ENCODE peak calls at places on chromosome 10, in nine cellular contexts. X is body of pancreas, Z is lung, W is endodermal cell, Y is ovary, K is PC-3, J is A549, R is left ventricle myocardium inferior, H is mesenchymal stem cell. G is an unnamed sample. For H3K4me1, the result is how much of the 10 kb centered on the place peaks cover.

GRCh38 chr10:82245157-82245556 is 370.2 kb downstream of the NRG3 start:
- DNase-seq in X (no peak), Z (no peak), W (peak), Y (no peak), K (no peak), J (no peak), R (no peak), H (no peak), G (no peak)

GRCh38 chr10:74081918-74082317 is 68.7 kb downstream of the AP3M1 start:
- DNase-seq in X (no peak), Z (no peak), W (no peak), Y (no peak), K (no peak), J (no peak), R (no peak), H (no peak), G (no peak)

GRCh38 chr10:28842321-28842720 is 165.0 kb downstream of the BAMBI start:
- DNase-seq in X (no peak), Z (no peak), W (peak), Y (no peak), K (peak), J (no peak), R (no peak), H (peak), G (no peak)

GRCh38 chr10:98331888-98332287 is 63.9 kb upstream of the LOXL4 start:
- DNase-seq in X (no peak), Z (no peak), W (peak), Y (no peak), K (no peak), J (no peak), R (no peak), H (no peak), G (no peak)

GRCh38 chr10:99711129-99711719 is 20.7 kb downstream of the COX15 start:
- DNase-seq in X (peak), Z (no peak), W (peak), Y (no peak), K (peak), J (peak), R (no peak), H (peak), G (no peak)

GRCh38 chr10:51960494-51960895 is 261.1 kb upstream of the CSTF2T start:
- DNase-seq in X (no peak), Z (no peak), W (peak), Y (no peak), K (peak), J (peak), R (no peak), H (peak), G (no peak)

GRCh38 chr10:4181690-4182089 is 396.7 kb upstream of the KLF6 start:
- DNase-seq in X (no peak), Z (no peak), W (no peak), Y (no peak), K (no peak), J (no peak), R (no peak), H (no peak), G (no peak)

GRCh38 chr10:31368724-31369123 is 49.7 kb downstream of the ZEB1 start:
- DNase-seq in X (no peak), Z (no peak), W (no peak), Y (no peak), K (no peak), J (no peak), R (no peak), H (no peak), G (no peak)

GRCh38 chr10:16809074-16809718 is 8.0 kb downstream of the RSU1 start:
- DNase-seq in X (peak), Z (no peak), W (peak), Y (no peak), K (peak), J (no peak), R (peak), H (peak), G (no peak)

GRCh38 chr10:126598009-126598408 is 72.5 kb downstream of the C10orf90 start:
- DNase-seq in X (peak), Z (no peak), W (peak), Y (no peak), K (peak), J (peak), R (no peak), H (peak), G (no peak)

GRCh38 chr10:52499281-52499680 is 185.2 kb downstream of the DKK1 start:
- DNase-seq in X (no peak), Z (no peak), W (no peak), Y (no peak), K (no peak), J (no peak), R (no peak), H (no peak), G (no peak)

GRCh38 chr10:4234661-4235060 is 449.7 kb upstream of the KLF6 start:
- DNase-seq in X (no peak), Z (no peak), W (no peak), Y (no peak), K (no peak), J (no peak), R (no peak), H (peak), G (no peak)

GRCh38 chr10:118918689-118919088 is 110.8 kb upstream of the NANOS1 start:
- DNase-seq in X (no peak), Z (no peak), W (no peak), Y (no peak), K (peak), J (no peak), R (no peak), H (no peak), G (no peak)

GRCh38 chr10:51918921-51919325 is 219.5 kb upstream of the CSTF2T start:
- DNase-seq in X (no peak), Z (no peak), W (peak), Y (no peak), K (no peak), J (no peak), R (no peak), H (no peak), G (no peak)

DNA sequence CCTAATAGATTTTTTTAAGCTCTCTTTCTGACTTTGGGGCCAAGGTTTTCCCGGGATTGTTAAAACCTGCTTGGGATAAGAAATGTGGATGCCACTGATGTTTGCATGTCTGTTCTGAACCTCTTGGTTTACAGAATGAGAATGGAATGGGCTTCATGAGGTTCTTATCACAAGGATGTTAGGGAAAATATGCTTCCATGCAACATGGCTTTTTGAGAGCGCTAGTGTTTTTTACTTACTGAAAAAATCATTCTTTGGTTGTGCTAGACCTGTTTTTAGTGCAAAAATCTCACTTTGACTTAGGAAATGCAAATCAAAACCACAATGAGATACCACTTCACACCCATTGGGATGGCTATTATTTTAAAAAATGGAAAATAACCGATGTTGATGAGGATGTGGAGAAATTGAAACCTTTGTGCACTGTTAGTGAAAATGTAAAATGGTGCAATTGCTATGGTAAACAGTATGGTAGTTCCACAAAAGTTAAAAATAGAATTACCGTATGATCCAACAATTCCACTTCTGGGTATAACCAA is 38.8 kb downstream of the TSPAN14 start:
- DNase-seq in X (no peak), Z (no peak), W (no peak), Y (no peak), K (no peak), J (no peak), R (no peak), H (no peak), G (no peak)
- H3K4me1 ChIP-seq in X (half or more), Z (under half), W (under half), Y (under half), K (under half), J (half or more), R (half or more), H (under half), G (under half)

GRCh38 chr10:103855424-103855823 is at the start of gene SH3PXD2A:
- DNase-seq in X (no peak), Z (no peak), W (peak), Y (peak), K (peak), J (peak), R (peak), H (peak), G (peak)

GRCh38 chr10:103859161-103860141 is 4.1 kb upstream of the SH3PXD2A start:
- DNase-seq in X (peak), Z (peak), W (peak), Y (peak), K (peak), J (peak), R (no peak), H (peak), G (peak)

GRCh38 chr10:103856497-103857175 is 1.3 kb upstream of the SH3PXD2A start:
- DNase-seq in X (no peak), Z (no peak), W (no peak), Y (no peak), K (no peak), J (no peak), R (no peak), H (no peak), G (no peak)

GRCh38 chr10:103855852-103856496 is 598 bp upstream of the SH3PXD2A start:
- DNase-seq in X (no peak), Z (no peak), W (no peak), Y (no peak), K (no peak), J (no peak), R (no peak), H (no peak), G (no peak)

GRCh38 chr10:103858360-103858759 is 3.0 kb upstream of the SH3PXD2A start:
- DNase-seq in X (no peak), Z (no peak), W (no peak), Y (no peak), K (no peak), J (no peak), R (no peak), H (no peak), G (no peak)
- H3K4me1 ChIP-seq in X (under half), Z (under half), W (under half), Y (under half), K (under half), J (under half), R (under half), H (under half), G (under half)

DNA sequence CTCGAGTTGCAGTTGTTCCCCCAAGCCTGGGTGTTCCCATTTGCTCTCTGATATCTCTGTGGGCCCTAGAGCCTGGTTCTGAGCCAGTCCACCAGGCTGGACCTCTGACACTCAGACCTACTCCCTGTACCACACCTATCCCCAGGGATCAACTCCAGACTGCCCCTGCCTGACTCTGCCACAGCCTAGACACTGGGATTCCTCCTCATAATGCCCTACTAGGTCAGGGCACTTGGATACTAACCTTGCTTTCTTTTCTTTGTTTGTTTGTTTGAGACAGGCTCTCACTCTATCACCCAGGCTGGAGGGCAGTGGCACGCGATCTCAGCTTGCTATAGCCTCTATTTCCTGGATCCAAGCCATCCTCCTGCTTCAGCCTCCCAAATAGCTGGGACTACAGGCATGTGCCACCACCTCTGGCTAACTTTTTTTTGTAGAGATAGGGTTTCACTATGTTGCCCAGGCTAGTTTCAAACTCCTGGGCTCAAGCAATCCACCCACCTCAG is 30.8 kb upstream of the PDCD4 start:
- DNase-seq in X (no peak), Z (no peak), W (no peak), Y (no peak), K (no peak), J (no peak), R (no peak), H (no peak), G (no peak)
- H3K4me1 ChIP-seq in X (half or more), Z (under half), W (under half), Y (under half), K (under half), J (under half), R (half or more), H (under half), G (under half)

DNA sequence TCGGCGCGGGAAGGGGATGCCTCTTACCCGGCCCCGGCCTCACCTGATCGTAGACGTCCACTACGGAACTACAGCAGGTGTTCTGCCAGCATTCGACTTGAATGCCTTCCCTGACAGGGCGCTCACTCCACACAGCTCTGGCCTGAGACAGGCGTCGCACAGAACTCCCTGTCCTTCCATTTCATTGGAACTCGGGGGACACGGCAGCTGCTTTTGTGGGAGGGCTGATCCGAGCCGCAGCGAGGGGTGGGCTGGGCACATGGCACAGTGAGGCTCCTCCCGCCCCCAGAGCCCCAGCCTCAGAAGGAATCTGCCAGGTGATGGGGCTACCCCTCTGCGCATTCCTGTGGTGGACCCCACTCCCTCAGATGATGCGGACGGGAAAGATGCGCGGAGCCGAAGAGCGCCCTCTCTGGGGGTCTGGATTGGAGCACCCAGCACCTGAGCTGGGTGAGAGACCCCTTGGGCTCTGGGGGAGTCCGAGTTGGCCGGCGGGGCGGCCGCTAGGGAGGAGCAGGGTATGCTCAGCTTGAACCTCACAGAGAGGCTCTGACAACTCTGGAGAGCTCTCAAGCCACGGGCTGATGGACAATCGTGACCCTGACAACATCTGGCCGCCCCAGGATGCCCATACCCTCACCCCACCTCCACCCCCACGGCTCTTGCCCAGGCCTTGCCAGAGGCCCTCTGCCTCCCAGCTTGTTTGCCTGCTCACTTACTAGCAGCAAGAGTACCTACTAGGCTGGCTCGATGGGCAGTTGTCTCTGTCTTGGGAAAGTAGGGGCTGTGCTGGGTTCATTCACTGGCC is 36.6 kb downstream of the RASGEF1A start:
- DNase-seq in X (peak), Z (no peak), W (peak), Y (no peak), K (no peak), J (no peak), R (peak), H (no peak), G (no peak)
- H3K4me1 ChIP-seq in X (under half), Z (under half), W (under half), Y (under half), K (under half), J (under half), R (under half), H (under half), G (under half)

GRCh38 chr10:110919971-110920881 is 822 bp downstream of the SHOC2 start:
- DNase-seq in X (peak), Z (peak), W (peak), Y (peak), K (peak), J (no peak), R (no peak), H (peak), G (peak)
- H3K4me1 ChIP-seq in X (under half), Z (under half), W (under half), Y (under half), K (under half), J (half or more), R (half or more), H (under half), G (under half)

GRCh38 chr10:80496555-80497172 is 41.0 kb upstream of the SH2D4B start:
- DNase-seq in X (no peak), Z (no peak), W (no peak), Y (no peak), K (no peak), J (no peak), R (no peak), H (no peak), G (no peak)

GRCh38 chr10:80500572-80501380 is 36.9 kb upstream of the SH2D4B start:
- DNase-seq in X (no peak), Z (no peak), W (no peak), Y (no peak), K (no peak), J (no peak), R (peak), H (no peak), G (peak)

GRCh38 chr10:80498039-80498832 is 39.5 kb upstream of the SH2D4B start:
- DNase-seq in X (no peak), Z (no peak), W (no peak), Y (no peak), K (no peak), J (no peak), R (no peak), H (peak), G (no peak)

GRCh38 chr10:80498833-80499671 is 38.6 kb upstream of the SH2D4B start:
- DNase-seq in X (peak), Z (peak), W (peak), Y (peak), K (no peak), J (peak), R (peak), H (peak), G (peak)

GRCh38 chr10:80497187-80498038 is 40.3 kb upstream of the SH2D4B start:
- DNase-seq in X (no peak), Z (peak), W (no peak), Y (peak), K (no peak), J (no peak), R (peak), H (no peak), G (peak)
- H3K4me1 ChIP-seq in X (half or more), Z (under half), W (under half), Y (under half), K (under half), J (half or more), R (half or more), H (under half), G (under half)

DNA sequence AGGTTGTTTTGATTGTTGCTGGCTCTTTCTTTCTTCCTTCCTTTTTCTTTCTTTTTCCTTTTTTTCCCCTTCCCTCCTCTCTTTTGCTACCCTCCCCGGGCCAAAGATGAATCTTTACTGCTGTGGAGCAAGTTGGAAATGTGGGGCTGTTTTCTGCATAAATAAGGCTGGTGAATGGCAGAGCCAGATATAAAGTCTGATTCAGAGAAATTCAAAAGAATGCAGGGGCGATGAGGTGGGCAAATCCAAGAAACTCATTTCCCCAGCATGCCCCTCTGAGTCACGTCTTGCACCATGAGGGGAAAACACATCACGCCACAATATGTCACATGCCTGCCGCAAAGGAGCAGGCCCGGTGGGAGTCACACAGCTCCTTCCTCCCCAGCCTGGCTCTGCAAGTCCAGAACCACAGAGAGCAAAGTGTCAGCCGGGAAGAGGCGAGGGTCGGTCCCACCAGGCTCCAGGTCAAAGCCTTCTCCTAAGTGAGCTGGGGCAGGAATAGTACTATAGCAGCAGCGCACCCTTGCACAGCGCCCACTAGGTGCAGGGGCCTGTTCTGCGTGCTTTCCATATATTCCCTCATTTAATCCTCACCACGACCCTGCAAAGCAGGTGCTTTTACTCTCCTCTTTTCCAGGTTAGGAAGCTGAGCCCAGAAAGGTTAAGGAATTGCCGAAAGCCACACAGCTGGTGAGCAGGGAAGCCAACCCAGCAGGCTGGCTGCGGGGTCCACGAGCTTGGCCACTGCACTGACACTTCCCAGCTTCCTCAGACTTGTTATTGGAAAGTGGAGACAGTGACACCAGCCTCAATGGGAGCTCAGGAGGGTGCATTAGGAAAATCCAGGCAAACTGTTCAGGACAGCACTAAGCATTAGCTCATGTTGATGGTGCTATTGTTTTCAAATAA is 94.1 kb upstream of the ZMIZ1 start:
- DNase-seq in X (peak), Z (peak), W (peak), Y (peak), K (peak), J (peak), R (peak), H (peak), G (peak)
- H3K4me1 ChIP-seq in X (under half), Z (under half), W (under half), Y (under half), K (under half), J (half or more), R (under half), H (under half), G (under half)

G was measured in tibial artery.